ENCODE peak calls at places on chromosome 11, in ten cellular contexts. Q is NCI-H1048; J is NCI-H774; T is GM12891; V is activated effector memory CD4-positive, alpha-beta T cell treated with Interleukin-2 at 50 U/mL for 16 hours; H is H9; R is GM23248; D is NCI-H460; F is upper lobe of right lung; X is stimulated activated CD4-positive, alpha-beta T cell treated with anti-CD3 and anti-CD28 coated beads, Interleukin-12 subunit alpha, Interleukin-12 subunit beta, amount 100 ng/mL, for 4 hours. B is an unnamed sample.

GRCh38 chr11:42410251-42410956 is 901.4 kb upstream of the API5 start:
- DNase-seq in Q (no peak), J (no peak), T (no peak), V (no peak), H (no peak), R (no peak), D (no peak), F (no peak), X (no peak), B (no peak)

GRCh38 chr11:12287009-12287373 is 90.4 kb upstream of the PARVA start:
- DNase-seq in Q (no peak), J (no peak), T (no peak), V (no peak), H (no peak), R (peak), D (no peak), F (no peak), X (no peak), B (no peak)

GRCh38 chr11:64790205-64791095 is 12.1 kb upstream of the SF1 start:
- DNase-seq in Q (no peak), J (no peak), T (no peak), V (no peak), H (no peak), R (no peak), D (no peak), F (peak), X (no peak), B (no peak)

GRCh38 chr11:43738600-43739409 is 58.3 kb downstream of the HSD17B12 start:
- DNase-seq in Q (no peak), J (no peak), T (no peak), V (no peak), H (no peak), R (peak), D (no peak), F (no peak), X (no peak), B (no peak)

GRCh38 chr11:102886999-102887398 is 12.2 kb upstream of the MMP12 start:
- DNase-seq in Q (no peak), J (no peak), T (no peak), V (no peak), H (no peak), R (peak), D (no peak), F (no peak), X (no peak), B (no peak)

GRCh38 chr11:294795-295194 is 4.5 kb downstream of the IFITM5 start:
- DNase-seq in Q (no peak), J (no peak), T (no peak), V (no peak), H (no peak), R (no peak), D (no peak), F (peak), X (no peak), B (no peak)

GRCh38 chr11:124716596-124716995 is 23.1 kb upstream of the NRGN start:
- DNase-seq in Q (no peak), J (no peak), T (no peak), V (no peak), H (no peak), R (peak), D (no peak), F (no peak), X (no peak), B (no peak)

GRCh38 chr11:58318532-58318931 is 40.3 kb downstream of the OR5B17 start:
- DNase-seq in Q (no peak), J (no peak), T (no peak), V (no peak), H (no peak), R (peak), D (no peak), F (no peak), X (no peak), B (no peak)

GRCh38 chr11:111413849-111414248 is 34.8 kb upstream of the POU2AF1 start:
- DNase-seq in Q (no peak), J (no peak), T (no peak), V (no peak), H (no peak), R (no peak), D (no peak), F (no peak), X (peak), B (no peak)

GRCh38 chr11:128725630-128726461 is 32.0 kb downstream of the FLI1 start:
- DNase-seq in Q (no peak), J (no peak), T (no peak), V (peak), H (no peak), R (peak), D (no peak), F (no peak), X (no peak), B (no peak)

GRCh38 chr11:77202941-77203900 is 75.2 kb downstream of the MYO7A start:
- DNase-seq in Q (no peak), J (no peak), T (no peak), V (no peak), H (peak), R (no peak), D (no peak), F (peak), X (no peak), B (no peak)

GRCh38 chr11:1760351-1761109 is 3.2 kb downstream of the CTSD start:
- DNase-seq in Q (no peak), J (no peak), T (no peak), V (no peak), H (no peak), R (peak), D (peak), F (peak), X (no peak), B (peak)

GRCh38 chr11:122178795-122179194 is 62.8 kb upstream of the BLID start:
- DNase-seq in Q (no peak), J (no peak), T (no peak), V (no peak), H (no peak), R (peak), D (no peak), F (no peak), X (no peak), B (no peak)

GRCh38 chr11:119318240-119319135 is 1.6 kb upstream of the MCAM start:
- DNase-seq in Q (no peak), J (no peak), T (peak), V (no peak), H (peak), R (peak), D (no peak), F (no peak), X (no peak), B (no peak)

GRCh38 chr11:114433376-114433775 is 5.9 kb upstream of the REXO2 start:
- DNase-seq in Q (no peak), J (no peak), T (no peak), V (no peak), H (no peak), R (no peak), D (no peak), F (no peak), X (no peak), B (no peak)

GRCh38 chr11:67639438-67639859 is at the start of gene TBX10:
- DNase-seq in Q (no peak), J (no peak), T (no peak), V (no peak), H (peak), R (no peak), D (no peak), F (no peak), X (no peak), B (no peak)

GRCh38 chr11:19821412-19821875 is 108.8 kb downstream of the NAV2 start:
- DNase-seq in Q (no peak), J (no peak), T (no peak), V (no peak), H (no peak), R (no peak), D (no peak), F (peak), X (no peak), B (no peak)

GRCh38 chr11:10917802-10918201 is 59.9 kb upstream of the ZBED5 start:
- DNase-seq in Q (no peak), J (no peak), T (no peak), V (no peak), H (no peak), R (no peak), D (no peak), F (no peak), X (no peak), B (no peak)

GRCh38 chr11:2807276-2807681 is 78.3 kb downstream of the CDKN1C start:
- DNase-seq in Q (no peak), J (peak), T (no peak), V (no peak), H (peak), R (no peak), D (no peak), F (peak), X (no peak), B (no peak)

GRCh38 chr11:57458410-57459111 is 1.8 kb upstream of the RTN4RL2 start:
- DNase-seq in Q (no peak), J (peak), T (no peak), V (peak), H (peak), R (peak), D (no peak), F (peak), X (peak), B (no peak)